ENCODE peak calls at places on chromosomes 12 and 14, in four cellular contexts. P is adrenal gland, L is A549, D is MM.1S. T is an unnamed sample.

GRCh38 chr12:6476496-6476895 is 6.0 kb upstream of the VAMP1 start:
- DNase-seq in P (no peak), L (no peak), D (no peak), T (no peak)

GRCh38 chr12:122123051-122123760 is 44.6 kb downstream of the MLXIP start:
- DNase-seq in P (peak; percentile 88), L (peak; percentile 76), D (peak; percentile 26), T (peak; percentile 69)

GRCh38 chr12:46268349-46268616 is 560 bp downstream of the SLC38A1 start:
- DNase-seq in P (no peak), L (no peak), D (no peak), T (no peak)

GRCh38 chr12:59040043-59040442 is 119.7 kb upstream of the LRIG3 start:
- DNase-seq in P (no peak), L (no peak), D (no peak), T (no peak)

GRCh38 chr14:101887219-101887618 is 77.2 kb upstream of the DYNC1H1 start:
- DNase-seq in P (no peak), L (no peak), D (no peak), T (no peak)

GRCh38 chr14:71206766-71207371 is 299.6 kb downstream of the PCNX1 start:
- DNase-seq in P (peak; percentile 89), L (peak; percentile 27), D (no peak), T (peak; percentile 90)

GRCh38 chr12:115396567-115396966 is 712.6 kb upstream of the TBX3 start:
- DNase-seq in P (no peak), L (no peak), D (no peak), T (no peak)

GRCh38 chr14:80110721-80111120 is 100.6 kb downstream of the DIO2 start:
- DNase-seq in P (no peak), L (no peak), D (no peak), T (no peak)

GRCh38 chr14:65297744-65298143 is 114.8 kb upstream of the FUT8 start:
- DNase-seq in P (no peak), L (peak; percentile 80), D (no peak), T (no peak)

GRCh38 chr12:109878749-109879148 is 1.6 kb downstream of the GLTP start:
- DNase-seq in P (no peak), L (no peak), D (no peak), T (no peak)

GRCh38 chr14:105532735-105533141 is 6.4 kb downstream of the TMEM121 start:
- DNase-seq in P (no peak), L (peak; percentile 51), D (no peak), T (peak; percentile 57)

GRCh38 chr12:43836455-43836989 is 641 bp downstream of the TMEM117 start:
- DNase-seq in P (no peak), L (peak; percentile 36), D (peak; percentile 8), T (no peak)

GRCh38 chr12:65113621-65114035 is 7.5 kb downstream of the WIF1 start:
- DNase-seq in P (no peak), L (no peak), D (no peak), T (no peak)

GRCh38 chr14:91269076-91269991 is 24.8 kb upstream of the GPR68 start:
- DNase-seq in P (no peak), L (no peak), D (no peak), T (no peak)

GRCh38 chr12:79517363-79517762 is 173.4 kb downstream of the PAWR start:
- DNase-seq in P (no peak), L (no peak), D (no peak), T (no peak)

GRCh38 chr14:24206260-24207103 is 986 bp downstream of the TSSK4 start:
- DNase-seq in P (peak; percentile 35), L (no peak), D (no peak), T (no peak)

GRCh38 chr14:93765032-93765626 is 23.2 kb downstream of the PRIMA1 start:
- DNase-seq in P (no peak), L (no peak), D (no peak), T (no peak)

GRCh38 chr14:96384053-96384452 is 7.9 kb upstream of the AK7 start:
- DNase-seq in P (no peak), L (no peak), D (no peak), T (no peak)

GRCh38 chr14:103597623-103598372 is 31.2 kb upstream of the KLC1 start:
- DNase-seq in P (no peak), L (no peak), D (no peak), T (peak; percentile 58)

GRCh38 chr12:3320881-3321509 is 170.0 kb upstream of the PRMT8 start:
- DNase-seq in P (no peak), L (no peak), D (no peak), T (no peak)

GRCh38 chr12:3317841-3318501 is 173.0 kb upstream of the PRMT8 start:
- DNase-seq in P (no peak), L (no peak), D (no peak), T (no peak)

GRCh38 chr12:3321881-3322280 is 169.1 kb upstream of the PRMT8 start:
- DNase-seq in P (no peak), L (no peak), D (no peak), T (no peak)

GRCh38 chr12:3317481-3317815 is 173.6 kb upstream of the PRMT8 start:
- DNase-seq in P (no peak), L (no peak), D (no peak), T (no peak)

GRCh38 chr12:3319723-3320492 is 171.1 kb upstream of the PRMT8 start:
- DNase-seq in P (no peak), L (peak; percentile 35), D (no peak), T (no peak)
- TF ChIP-seq CTCF in P (no peak), L (no peak), D (no peak), T (no peak)

GRCh38 chr12:51200156-51200555 is 17.7 kb downstream of the POU6F1 start:
- DNase-seq in P (no peak), L (no peak), D (no peak), T (no peak)

GRCh38 chr12:51202650-51203198 is 15.1 kb downstream of the POU6F1 start:
- DNase-seq in P (no peak), L (no peak), D (no peak), T (no peak)

GRCh38 chr12:51198568-51199400 is 19.1 kb downstream of the POU6F1 start:
- DNase-seq in P (no peak), L (no peak), D (no peak), T (no peak)

GRCh38 chr12:51199546-51199945 is 18.3 kb downstream of the POU6F1 start:
- DNase-seq in P (no peak), L (no peak), D (no peak), T (no peak)

DNA sequence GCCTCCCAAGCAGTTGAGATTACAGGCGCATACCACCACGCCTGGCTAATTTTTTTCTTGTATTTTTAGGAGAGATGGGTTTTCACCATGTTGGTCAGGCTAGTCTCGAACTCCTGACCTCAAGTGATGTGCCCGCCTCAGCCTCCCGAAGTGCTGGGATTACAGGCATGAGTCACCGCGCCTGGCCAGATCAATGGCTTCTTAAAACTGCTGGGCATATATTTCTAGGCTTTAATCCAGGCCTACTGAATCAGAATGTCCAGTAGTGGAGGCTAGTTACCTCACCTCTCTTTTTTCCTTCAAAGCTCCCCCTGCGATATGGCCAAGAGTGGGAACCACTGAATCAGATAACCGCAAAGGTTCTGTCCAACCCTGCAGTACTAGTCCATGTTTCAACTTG is 17.1 kb downstream of the POU6F1 start:
- DNase-seq in P (no peak), L (no peak), D (no peak), T (no peak)
- H3K27ac ChIP-seq in P (no peak overlapping the region), L (no peak overlapping the region), D (no peak overlapping the region), T (no peak overlapping the region)

GRCh38 chr14:61510736-61511557 is 184.4 kb upstream of the HIF1A start:
- DNase-seq in P (no peak), L (no peak), D (no peak), T (no peak)
- H3K4me3 ChIP-seq in P (no peak overlapping the region), L (no peak overlapping the region), D (no peak overlapping the region), T (no peak overlapping the region)

GRCh38 chr12:19771858-19772257 is 332.6 kb downstream of the AEBP2 start:
- DNase-seq in P (no peak), L (no peak), D (no peak), T (no peak)
- TF ChIP-seq CTCF in P (no peak), L (no peak), D (no peak), T (peak; percentile 23)

GRCh38 chr12:32483499-32483898 is 84.1 kb downstream of the FGD4 start:
- DNase-seq in P (peak; percentile 55), L (no peak), D (peak; percentile 78), T (peak; percentile 24)
- H3K27ac ChIP-seq in P (no peak overlapping the region), L (no peak overlapping the region), D (peak overlapping the region; percentile 97), T (no peak overlapping the region)

GRCh38 chr14:72476657-72477499 is 417.0 kb downstream of the DPF3 start:
- DNase-seq in P (no peak), L (peak; percentile 1), D (peak; percentile 87), T (no peak)
- H3K4me3 ChIP-seq in P (no peak overlapping the region), L (no peak overlapping the region), D (peak overlapping the region; percentile 42), T (no peak overlapping the region)

GRCh38 chr12:102167821-102168605 is 29.6 kb downstream of the PMCH start:
- DNase-seq in P (no peak), L (no peak), D (no peak), T (no peak)
- TF ChIP-seq CTCF in P (no peak), L (no peak), D (no peak), T (no peak)